ENCODE peak calls at places on chromosomes 11 and 22, in ten cellular contexts. H is dermis blood vessel endothelial cell; Q is prostate gland; R is naive thymus-derived CD4-positive, alpha-beta T cell; X is adipocyte; W is HuH-7.5; S is GM23248; C is stimulated activated CD4-positive, alpha-beta T cell treated with anti-CD3 and anti-CD28 coated beads, Interleukin-2, amount 100 ng/mL, for 48 hours; F is MM.1S; Z is transverse colon. T is an unnamed sample.

GRCh38 chr11:130653838-130654601 is 205.6 kb downstream of the ADAMTS15 start:
- DNase-seq in R (no peak), H (no peak), F (no peak), C (no peak), Z (peak; percentile 64), W (no peak), Q (peak; percentile 74), X (peak; percentile 80), S (peak; percentile 72), T (no peak)

GRCh38 chr11:8002676-8003075 is 15.5 kb downstream of the EIF3F start:
- DNase-seq in C (no peak), W (no peak), S (no peak), F (no peak), X (no peak), R (no peak), H (no peak), Z (no peak), Q (no peak), T (no peak)

GRCh38 chr11:86676533-86677154 is 4.2 kb upstream of the ME3 start:
- DNase-seq in R (no peak), W (peak; percentile 23), H (peak; percentile 50), F (no peak), Z (no peak), X (no peak), Q (no peak), S (peak; percentile 39), C (no peak), T (peak; percentile 32)

GRCh38 chr11:13450832-13451397 is 12.1 kb downstream of the BTBD10 start:
- DNase-seq in Q (no peak), C (no peak), H (no peak), F (peak; percentile 61), R (no peak), Z (no peak), X (no peak), S (no peak), W (no peak), T (peak; percentile 66)

GRCh38 chr22:32655068-32655467 is 146.4 kb upstream of the TIMP3 start:
- DNase-seq in S (no peak), R (no peak), Z (no peak), W (no peak), Q (no peak), C (no peak), F (no peak), X (no peak), H (no peak), T (no peak)

GRCh38 chr11:121722431-121723256 is 269.9 kb upstream of the SORL1-AS1 start:
- DNase-seq in W (peak; percentile 16), X (peak; percentile 91), R (no peak), F (no peak), Z (peak; percentile 47), C (no peak), S (peak; percentile 87), H (peak; percentile 83), Q (peak; percentile 42), T (no peak)

GRCh38 chr11:65927904-65928397 is 8.7 kb downstream of the DRAP1 start:
- DNase-seq in F (peak; percentile 94), S (peak; percentile 31), X (no peak), W (no peak), Z (peak; percentile 73), Q (no peak), R (peak; percentile 81), C (peak; percentile 59), H (no peak), T (peak; percentile 93)

GRCh38 chr11:113806403-113806802 is 26.8 kb downstream of the CLDN25 start:
- DNase-seq in Q (no peak), X (peak; percentile 13), S (peak; percentile 24), H (peak; percentile 64), W (peak; percentile 29), Z (peak; percentile 11), C (no peak), R (no peak), F (peak; percentile 30), T (peak; percentile 33)

GRCh38 chr11:115780625-115781024 is 276.4 kb upstream of the CADM1 start:
- DNase-seq in W (no peak), H (no peak), X (no peak), Z (no peak), F (no peak), R (no peak), Q (no peak), S (no peak), C (no peak), T (no peak)

GRCh38 chr11:72829178-72829577 is 15.0 kb downstream of the ATG16L2 start:
- DNase-seq in Z (no peak), R (no peak), X (no peak), C (no peak), H (no peak), W (no peak), Q (no peak), S (no peak), F (no peak), T (no peak)

GRCh38 chr11:126060651-126061220 is 1.9 kb downstream of the CDON start:
- DNase-seq in S (no peak), W (no peak), X (no peak), F (no peak), R (no peak), H (no peak), Q (no peak), Z (no peak), C (no peak), T (no peak)

GRCh38 chr11:14956111-14956510 is 16.0 kb downstream of the CALCA start:
- DNase-seq in H (no peak), Q (no peak), F (no peak), W (no peak), Z (no peak), C (no peak), X (no peak), R (no peak), S (no peak), T (no peak)

GRCh38 chr11:129117595-129118350 is 74.4 kb downstream of the ARHGAP32 start:
- DNase-seq in S (peak; percentile 77), W (no peak), C (peak; percentile 33), R (peak; percentile 62), X (peak; percentile 86), Q (peak; percentile 51), F (peak; percentile 74), H (peak; percentile 84), Z (peak; percentile 20), T (peak; percentile 28)